ENCODE peak calls at places on chromosomes 6 and 20, in six cellular contexts. S is progenitor cell of endocrine pancreas; H is activated naive CD8-positive, alpha-beta T cell treated with anti-CD3 and anti-CD28 coated beads, Interleukin-2, amount 50 U/mL, for 16 hours; Y is A549; W is putamen; M is RWPE1. D is an unnamed sample.

GRCh38 chr6:13538600-13538999 is 35.8 kb upstream of the SIRT5 start:
- DNase-seq in S (no peak), H (no peak), Y (no peak), W (no peak), M (no peak), D (no peak)

GRCh38 chr6:35248300-35248699 is 11.2 kb upstream of the ZNF76 start:
- DNase-seq in S (no peak), H (no peak), Y (no peak), W (no peak), M (no peak), D (no peak)

GRCh38 chr6:5315883-5316282 is 54.6 kb downstream of the FARS2 start:
- DNase-seq in S (no peak), H (no peak), Y (no peak), W (no peak), M (no peak), D (no peak)

GRCh38 chr6:42795651-42796050 is 13.8 kb downstream of the BICRAL start:
- DNase-seq in S (no peak), H (no peak), Y (no peak), W (no peak), M (no peak), D (no peak)

GRCh38 chr6:161218222-161218621 is 55.6 kb downstream of the AGPAT4 start:
- DNase-seq in S (no peak), H (no peak), Y (no peak), W (no peak), M (no peak), D (no peak)

GRCh38 chr20:62899633-62900051 is 26.7 kb downstream of the DIDO1 start:
- DNase-seq in S (no peak), H (no peak), Y (no peak), W (no peak), M (peak; percentile 76), D (no peak)

GRCh38 chr6:10719386-10720228 is 3.3 kb upstream of the TMEM14C start:
- DNase-seq in S (no peak), H (no peak), Y (no peak), W (no peak), M (no peak), D (no peak)

GRCh38 chr6:145332001-145332400 is 403.3 kb downstream of the EPM2A start:
- DNase-seq in S (no peak), H (no peak), Y (no peak), W (no peak), M (peak; percentile 11), D (no peak)

GRCh38 chr6:45001663-45002062 is 326.5 kb upstream of the RUNX2 start:
- DNase-seq in S (no peak), H (no peak), Y (no peak), W (no peak), M (no peak), D (no peak)